ENCODE peak calls at places on chromosomes 7 and 10, in six cellular contexts. Z is upper lobe of left lung, P is IMR-90, T is ovary, B is A549, Q is HCT116. Y is an unnamed sample.

GRCh38 chr7:98254951-98255610 is 3.0 kb upstream of the TECPR1 start:
- DNase-seq in P (no peak), T (no peak), B (no peak), Z (no peak), Q (no peak), Y (peak; percentile 58)

GRCh38 chr10:77898323-77899079 is 28.1 kb downstream of the DLG5 start:
- DNase-seq in P (no peak), B (no peak), Z (peak; percentile 47), T (no peak), Q (no peak), Y (no peak)

GRCh38 chr10:7168414-7168813 is 242.4 kb downstream of the SFMBT2 start:
- DNase-seq in P (no peak), B (no peak), Q (no peak), T (no peak), Z (no peak), Y (no peak)

GRCh38 chr7:46524350-46524749 is 603.3 kb upstream of the IGFBP3 start:
- DNase-seq in B (no peak), T (no peak), Z (no peak), P (peak; percentile 22), Q (no peak), Y (no peak)

GRCh38 chr10:3111626-3112220 is 44.4 kb downstream of the PFKP start:
- DNase-seq in B (no peak), P (peak; percentile 27), Z (no peak), T (no peak), Q (no peak), Y (no peak)

GRCh38 chr7:22443370-22444180 is 56.4 kb downstream of the STEAP1B start:
- DNase-seq in Z (no peak), T (no peak), Q (no peak), P (peak; percentile 35), B (no peak), Y (no peak)

GRCh38 chr10:130899856-130900255 is 411.7 kb downstream of the TCERG1L start:
- DNase-seq in Z (no peak), T (no peak), B (no peak), Q (no peak), P (no peak), Y (no peak)

GRCh38 chr7:66946545-66946944 is 25.5 kb downstream of the TMEM248 start:
- DNase-seq in T (no peak), B (peak; percentile 30), Z (no peak), P (no peak), Q (no peak), Y (no peak)

DNA sequence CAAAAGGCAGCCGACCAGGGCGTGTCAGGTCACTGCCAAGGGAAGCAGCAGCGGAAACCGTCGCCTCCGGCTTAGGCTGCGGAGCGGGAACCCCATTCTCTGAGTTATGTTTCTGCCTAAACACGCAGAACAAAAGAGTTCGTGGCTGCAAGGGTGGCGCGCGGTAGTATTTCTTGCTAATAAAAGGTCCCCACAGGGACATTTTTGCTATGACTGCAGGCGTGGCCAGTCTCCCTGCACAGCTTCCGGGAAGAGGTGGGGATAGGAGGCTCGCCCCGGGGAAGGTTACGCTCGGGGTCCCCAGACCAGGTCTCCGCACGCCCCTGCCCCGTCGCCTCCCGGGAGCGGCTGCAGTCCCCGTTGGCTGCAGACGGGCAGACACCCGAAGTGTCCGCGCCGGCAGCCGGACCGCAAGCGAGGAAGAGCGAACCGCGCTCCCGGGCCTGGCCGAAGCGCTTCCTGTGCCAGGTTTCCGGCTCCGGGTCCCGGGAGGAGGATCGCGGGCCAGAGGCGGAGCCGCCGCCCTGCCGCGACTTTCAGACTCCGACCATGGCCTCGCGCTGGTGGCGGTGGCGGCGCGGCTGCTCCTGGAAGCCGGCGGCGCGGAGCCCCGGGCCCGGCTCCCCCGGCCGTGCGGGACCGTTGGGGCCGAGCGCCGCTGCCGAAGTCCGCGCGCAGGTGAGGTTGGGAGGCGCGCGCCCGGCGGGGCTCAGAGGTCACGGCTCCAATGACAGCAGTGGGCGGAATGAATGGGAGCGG is at the start of gene PDSS1:
- DNase-seq in Z (peak; percentile 86), B (peak; percentile 69), Q (peak; percentile 28), T (peak; percentile 48), P (peak; percentile 50), Y (peak; percentile 79)
- TF ChIP-seq POLR2A in Z (no peak), B (peak; percentile 48), Q (no peak), T (no peak), P (no peak), Y (peak; percentile 84)

DNA sequence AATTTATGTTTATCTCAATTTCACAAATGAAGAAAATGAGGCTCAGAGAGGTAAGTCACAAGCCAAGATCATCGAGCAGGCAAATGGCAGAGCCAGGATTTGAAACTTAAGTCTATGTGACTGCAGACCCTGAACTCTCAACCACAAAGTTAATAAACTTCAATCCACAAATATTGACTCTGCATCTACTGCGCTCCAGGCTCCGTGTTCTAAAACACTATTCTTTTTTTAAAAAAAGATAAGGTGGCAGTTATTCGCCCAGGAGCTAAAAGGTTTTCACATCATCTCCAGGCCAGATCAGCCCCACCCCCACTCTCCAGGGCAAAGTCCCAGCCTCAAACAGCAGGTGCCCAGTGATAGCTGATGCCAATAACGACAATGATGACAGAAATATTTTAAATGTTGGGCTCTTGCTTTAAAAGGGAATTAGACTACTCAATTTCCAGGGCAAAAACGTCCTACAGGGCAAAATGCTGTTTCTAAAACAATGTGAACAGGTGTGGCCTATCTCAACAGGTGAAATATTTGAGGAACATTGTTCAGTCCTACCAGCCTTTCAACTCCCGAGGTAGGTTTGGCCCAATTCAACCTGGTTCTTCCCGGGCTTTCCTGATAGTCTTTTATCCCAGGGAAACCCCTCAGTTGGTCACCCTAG is 85.2 kb downstream of the SORBS1 start:
- DNase-seq in B (no peak), Z (no peak), P (no peak), T (no peak), Q (no peak), Y (peak; percentile 49)
- TF ChIP-seq POLR2A in B (no peak), Z (no peak), P (no peak), T (no peak), Q (no peak), Y (no peak)

GRCh38 chr10:11280187-11280932 is 262.7 kb downstream of the CELF2 start:
- DNase-seq in T (no peak), Q (no peak), Z (no peak), B (no peak), P (no peak), Y (no peak)
- TF ChIP-seq POLR2A in T (no peak), Q (no peak), Z (no peak), B (no peak), P (no peak), Y (no peak)

DNA sequence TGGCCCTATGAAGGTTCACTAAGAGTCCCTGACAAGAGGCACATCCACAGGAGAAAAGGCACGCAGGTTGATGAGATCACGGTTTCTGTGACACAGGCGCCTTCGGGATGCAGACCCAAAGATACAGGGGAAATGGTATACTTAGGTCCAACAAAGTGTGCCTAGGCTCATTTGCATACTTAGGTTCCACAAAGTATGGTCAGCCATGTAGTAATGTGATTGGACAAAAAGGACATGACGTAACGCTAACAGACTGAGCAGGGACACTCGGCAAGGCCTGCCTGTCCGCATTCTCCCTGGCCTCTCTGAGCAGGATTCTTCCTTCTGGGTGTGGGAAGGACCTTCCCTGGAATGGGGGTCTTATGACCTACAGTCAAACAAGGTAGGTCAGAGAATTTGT is 190.6 kb downstream of the CELF2 start:
- DNase-seq in P (no peak), Z (no peak), B (no peak), Q (no peak), T (no peak), Y (no peak)
- TF ChIP-seq POLR2A in P (no peak), Z (no peak), B (no peak), Q (no peak), T (no peak), Y (no peak)

GRCh38 chr7:156638443-156639077 is 2.0 kb upstream of the RNF32 start:
- DNase-seq in Z (no peak), T (no peak), P (no peak), B (no peak), Q (no peak), Y (no peak)
- TF ChIP-seq POLR2A in Z (no peak), T (no peak), P (no peak), B (no peak), Q (no peak), Y (no peak)

DNA sequence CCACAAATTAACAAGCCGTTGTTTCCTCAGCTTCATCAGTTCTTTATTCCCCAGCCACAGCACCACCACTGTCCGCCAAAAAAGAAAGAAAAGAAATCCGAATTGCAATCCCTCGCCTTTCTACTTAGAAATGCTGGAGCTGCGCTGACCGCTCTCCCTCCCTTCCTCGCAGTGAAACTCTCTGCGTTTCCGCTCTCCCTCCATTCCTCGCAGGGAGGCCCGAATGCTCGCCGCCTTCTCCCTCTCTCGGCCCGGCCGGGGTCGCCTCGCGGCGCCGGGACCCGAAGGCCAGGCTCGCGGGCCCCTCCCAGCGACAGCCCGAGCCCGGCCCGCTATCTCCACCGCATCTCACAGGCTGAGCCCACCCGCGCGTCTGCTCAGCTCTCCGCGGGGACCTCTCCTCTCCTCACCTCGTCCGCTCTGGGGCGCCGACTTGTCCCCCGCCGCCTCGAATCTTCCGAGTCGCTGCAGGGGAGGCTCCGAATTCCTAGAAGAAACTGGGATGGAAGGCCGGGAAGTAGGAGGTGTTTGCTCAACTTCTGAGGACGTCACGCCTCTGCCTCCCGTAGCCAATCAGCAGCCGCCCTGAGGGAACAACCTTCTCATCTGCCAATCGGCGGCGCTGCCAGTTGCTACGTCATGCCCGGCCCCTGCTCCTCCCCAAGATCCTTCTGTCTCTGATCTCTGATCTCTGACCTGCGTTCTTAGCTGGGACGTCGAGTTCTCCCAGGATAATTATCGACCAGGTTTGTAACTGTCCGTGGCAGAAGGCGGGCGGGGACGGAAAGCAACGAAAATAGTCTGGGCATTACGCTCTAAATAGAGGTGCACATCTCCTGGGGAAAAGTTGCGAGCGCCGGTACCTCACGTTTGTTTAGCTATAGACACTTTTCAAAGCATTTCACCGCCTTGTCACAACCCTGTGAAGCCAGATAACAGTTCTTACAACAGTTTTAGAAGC is at the start of gene AASS:
- DNase-seq in P (peak; percentile 94), Z (peak; percentile 96), B (peak; percentile 90), T (peak; percentile 99), Q (peak; percentile 80), Y (peak; percentile 83)
- TF ChIP-seq POLR2A in P (peak; percentile 66), Z (peak; percentile 64), B (no peak), T (peak; percentile 96), Q (no peak), Y (no peak)

GRCh38 chr7:151867912-151868804 is 8.8 kb downstream of the PRKAG2 start:
- DNase-seq in T (peak; percentile 64), B (no peak), P (no peak), Z (no peak), Q (no peak), Y (no peak)
- TF ChIP-seq POLR2A in T (no peak), B (no peak), P (no peak), Z (no peak), Q (no peak), Y (no peak)

GRCh38 chr10:87817873-87818504 is at the start of gene ATAD1:
- DNase-seq in T (peak; percentile 73), Q (peak; percentile 77), P (peak; percentile 80), Z (peak; percentile 91), B (peak; percentile 93), Y (peak; percentile 87)
- TF ChIP-seq POLR2A in T (peak; percentile 32), Q (peak; percentile 89), P (peak; percentile 81), Z (peak; percentile 62), B (peak; percentile 63), Y (peak; percentile 89)